ENCODE peak calls at places on chromosomes 13 and 19, in four cellular contexts. H, D, Y and S are unnamed samples. For H3K4me1, the result is how much of the 10 kb centered on the place peaks cover.

GRCh38 chr13:99015606-99016520 is 38.0 kb upstream of the DOCK9 start:
- DNase-seq in H (no peak), Y (no peak), D (no peak), S (no peak)

GRCh38 chr19:40347476-40348124 is 597 bp downstream of the C19orf47 start:
- DNase-seq in Y (no peak), H (no peak), D (no peak), S (no peak)

GRCh38 chr13:110714798-110715394 is 1.4 kb downstream of the ING1 start:
- DNase-seq in H (peak), Y (peak), D (peak), S (peak)

GRCh38 chr19:33239223-33239975 is 13.7 kb upstream of the SLC7A10 start:
- DNase-seq in H (no peak), Y (no peak), D (no peak), S (no peak)

GRCh38 chr13:73317140-73317539 is 258.3 kb downstream of the KLF5 start:
- DNase-seq in H (no peak), Y (no peak), D (no peak), S (no peak)

GRCh38 chr13:113976711-113977684 is 3.1 kb upstream of the C13orf46 start:
- DNase-seq in H (no peak), Y (peak), D (peak), S (no peak)

GRCh38 chr13:62209539-62209938 is 793.9 kb upstream of the PCDH20 start:
- DNase-seq in H (no peak), Y (no peak), D (no peak), S (no peak)

GRCh38 chr19:43618921-43619261 is 538 bp downstream of the ZNF428 start:
- DNase-seq in H (no peak), Y (no peak), D (no peak), S (peak)

GRCh38 chr19:33306191-33306590 is 3.9 kb upstream of the CEBPA start:
- DNase-seq in D (no peak), H (no peak), Y (no peak), S (no peak)

GRCh38 chr19:53192771-53193533 is at the start of gene ZNF665:
- DNase-seq in Y (peak), D (peak), H (peak), S (peak)

GRCh38 chr19:29841209-29841558 is 29.4 kb downstream of the CCNE1 start:
- DNase-seq in H (no peak), D (no peak), Y (no peak), S (no peak)

GRCh38 chr13:42876270-42876714 is 94.9 kb downstream of the FAM216B start:
- DNase-seq in Y (no peak), H (peak), D (no peak), S (no peak)

GRCh38 chr13:48542581-48543341 is 9.9 kb upstream of the RCBTB2 start:
- DNase-seq in Y (peak), D (peak), H (peak), S (peak)

GRCh38 chr13:112912726-112913440 is 56.1 kb upstream of the MCF2L start:
- DNase-seq in H (no peak), D (no peak), Y (no peak), S (no peak)

GRCh38 chr13:38763446-38764381 is 76.8 kb downstream of the FREM2 start:
- DNase-seq in D (peak), H (no peak), Y (peak), S (peak)

GRCh38 chr19:14434157-14434501 is 1.0 kb downstream of the PKN1 start:
- DNase-seq in H (no peak), D (peak), Y (peak), S (peak)

GRCh38 chr19:2575734-2576481 is 100.0 kb downstream of the GADD45B start:
- DNase-seq in H (peak), D (peak), Y (peak), S (peak)

GRCh38 chr13:21106089-21106488 is 44.7 kb upstream of the LATS2 start:
- DNase-seq in H (no peak), D (no peak), Y (no peak), S (no peak)

GRCh38 chr13:82713681-82714405 is 1168.4 kb downstream of the SLITRK1 start:
- DNase-seq in Y (no peak), H (no peak), D (no peak), S (no peak)

GRCh38 chr13:44815507-44816074 is 173.7 kb downstream of the NUFIP1 start:
- DNase-seq in D (peak), H (peak), Y (peak), S (peak)

GRCh38 chr19:29942404-29943261 is 594 bp downstream of the URI1 start:
- DNase-seq in Y (peak), D (peak), H (peak), S (peak)

GRCh38 chr13:25980255-25980654 is 71.6 kb downstream of the SHISA2 start:
- DNase-seq in H (no peak), Y (peak), D (no peak), S (no peak)

GRCh38 chr13:50126378-50127016 is 111.3 kb downstream of the KCNRG start:
- DNase-seq in H (no peak), Y (no peak), D (no peak), S (no peak)

GRCh38 chr19:46624958-46625661 is at the start of gene PTGIR:
- DNase-seq in Y (peak), D (peak), H (no peak), S (peak)

GRCh38 chr13:45162821-45163220 is 38.0 kb downstream of the KCTD4 start:
- DNase-seq in H (no peak), Y (no peak), D (no peak), S (no peak)

GRCh38 chr13:41649659-41650058 is 192.3 kb downstream of the RGCC start:
- DNase-seq in Y (no peak), H (no peak), D (no peak), S (no peak)

GRCh38 chr13:75670496-75670895 is 34.4 kb downstream of the LMO7 start:
- DNase-seq in H (no peak), Y (no peak), D (no peak), S (no peak)

GRCh38 chr13:60584976-60585375 is 188.0 kb downstream of the TDRD3 start:
- DNase-seq in D (no peak), H (no peak), Y (no peak), S (no peak)

GRCh38 chr13:82976499-82976898 is 905.8 kb downstream of the SLITRK1 start:
- DNase-seq in H (no peak), D (no peak), Y (no peak), S (no peak)

GRCh38 chr19:56837892-56838679 is 2.4 kb downstream of the PEG3 start:
- DNase-seq in H (peak), Y (peak), D (peak), S (peak)

GRCh38 chr19:52188822-52189744 is 769 bp upstream of the PPP2R1A start:
- DNase-seq in Y (peak), H (no peak), D (no peak), S (no peak)

GRCh38 chr13:111211789-111212516 is 96.8 kb downstream of the ARHGEF7 start:
- DNase-seq in H (no peak), Y (no peak), D (no peak), S (no peak)

GRCh38 chr13:45121421-45121820 is 1.1 kb downstream of the GTF2F2 start:
- DNase-seq in Y (no peak), D (no peak), H (no peak), S (no peak)

GRCh38 chr13:111518161-111518791 is 197.8 kb downstream of the TEX29 start:
- DNase-seq in D (peak), H (no peak), Y (no peak), S (no peak)

GRCh38 chr19:3618144-3618810 is 8.3 kb downstream of the CACTIN start:
- DNase-seq in H (peak), D (peak), Y (peak), S (peak)

GRCh38 chr19:17339088-17339741 is 1.9 kb downstream of the GTPBP3 start:
- DNase-seq in Y (no peak), H (peak), D (no peak), S (no peak)

GRCh38 chr19:7983995-7984837 is 21.2 kb downstream of the ELAVL1 start:
- DNase-seq in D (no peak), Y (no peak), H (no peak), S (no peak)

GRCh38 chr19:55080915-55081772 is 5.5 kb downstream of the EPS8L1 start:
- DNase-seq in Y (peak), H (peak), D (peak), S (peak)
- TF ChIP-seq CTCF in Y (no peak), H (no peak), D (no peak), S (no peak)

GRCh38 chr19:42249769-42250168 is 5.2 kb downstream of the ERF start:
- DNase-seq in Y (no peak), H (no peak), D (no peak), S (no peak)
- H3K4me1 ChIP-seq in Y (under half), H (under half), D (half or more), S (half or more)

GRCh38 chr13:67238277-67238859 is 8.2 kb upstream of the PCDH9 start:
- DNase-seq in H (no peak), D (no peak), Y (no peak), S (no peak)
- TF ChIP-seq CTCF in H (peak), D (peak), Y (peak), S (peak)

GRCh38 chr19:756821-757688 is 6.1 kb downstream of the MISP start:
- DNase-seq in H (no peak), Y (no peak), D (no peak), S (no peak)
- H3K4me1 ChIP-seq in H (under half), Y (under half), D (under half), S (under half)

GRCh38 chr19:18427080-18427751 is 8.0 kb downstream of the SSBP4 start:
- DNase-seq in Y (no peak), H (no peak), D (no peak), S (no peak)

GRCh38 chr19:18426416-18426767 is 7.2 kb downstream of the SSBP4 start:
- DNase-seq in H (no peak), Y (no peak), D (no peak), S (no peak)

GRCh38 chr19:18424122-18424889 is 5.1 kb downstream of the SSBP4 start:
- DNase-seq in D (no peak), H (peak), Y (no peak), S (no peak)

GRCh38 chr19:18424890-18425514 is 5.8 kb downstream of the SSBP4 start:
- DNase-seq in H (peak), Y (no peak), D (no peak), S (no peak)

GRCh38 chr19:18425515-18426415 is 6.6 kb downstream of the SSBP4 start:
- DNase-seq in H (peak), D (no peak), Y (no peak), S (peak)
- TF ChIP-seq CTCF in H (no peak), D (no peak), Y (no peak), S (no peak)

GRCh38 chr19:19427935-19428334 is 22.5 kb downstream of the GATAD2A start:
- DNase-seq in H (no peak), Y (no peak), D (no peak), S (no peak)

GRCh38 chr19:19425170-19425875 is 19.8 kb downstream of the GATAD2A start:
- DNase-seq in Y (peak), D (no peak), H (no peak), S (no peak)

GRCh38 chr19:19426799-19427198 is 21.3 kb downstream of the GATAD2A start:
- DNase-seq in H (no peak), Y (no peak), D (no peak), S (no peak)

GRCh38 chr19:19427302-19427701 is 21.8 kb downstream of the GATAD2A start:
- DNase-seq in Y (no peak), D (no peak), H (no peak), S (no peak)

GRCh38 chr19:19426216-19426615 is 20.7 kb downstream of the GATAD2A start:
- DNase-seq in Y (no peak), D (no peak), H (no peak), S (no peak)
- H3K4me1 ChIP-seq in Y (under half), D (under half), H (under half), S (under half)